ENCODE peak calls at places on chromosome 9, in five cellular contexts. O, B, C, Q and U are unnamed samples.
A peak's percentile ranks its signal among the peaks of the same experiment; 100 is the strongest.

GRCh38 chr9:105466898-105467455 is 19.1 kb downstream of the FSD1L start:
- DNase-seq in C (no peak), B (no peak), O (no peak), Q (no peak), U (no peak)

GRCh38 chr9:27179245-27179870 is 70.3 kb downstream of the TEK start:
- DNase-seq in B (no peak), O (no peak), C (peak; percentile 77), Q (no peak), U (no peak)

GRCh38 chr9:21402387-21403247 is 6.3 kb upstream of the IFNA8 start:
- DNase-seq in B (no peak), O (no peak), Q (no peak), C (no peak), U (no peak)

GRCh38 chr9:94156549-94157407 is 72.5 kb downstream of the PTPDC1 start:
- DNase-seq in C (peak; percentile 69), Q (no peak), O (no peak), B (peak; percentile 56), U (no peak)

GRCh38 chr9:70218767-70219166 is 40.0 kb upstream of the SMC5 start:
- DNase-seq in Q (no peak), O (no peak), B (no peak), C (peak; percentile 6), U (no peak)

GRCh38 chr9:113808391-113809191 is 67.5 kb upstream of the ZNF618 start:
- DNase-seq in O (no peak), C (peak; percentile 77), Q (no peak), B (no peak), U (no peak)

GRCh38 chr9:16413509-16414016 is 456.9 kb downstream of the BNC2 start:
- DNase-seq in O (no peak), B (no peak), Q (no peak), C (peak; percentile 25), U (no peak)

GRCh38 chr9:5453673-5454072 is 3.3 kb downstream of the CD274 start:
- DNase-seq in C (no peak), O (no peak), Q (no peak), B (no peak), U (no peak)

GRCh38 chr9:104091028-104091590 is 3.0 kb upstream of the SMC2 start:
- DNase-seq in C (no peak), Q (no peak), B (no peak), O (no peak), U (no peak)

GRCh38 chr9:121825481-121825830 is 174.0 kb downstream of the DAB2IP start:
- DNase-seq in Q (no peak), C (no peak), O (no peak), B (no peak), U (no peak)

GRCh38 chr9:23538060-23538387 is 288.0 kb downstream of the ELAVL2 start:
- DNase-seq in C (no peak), B (no peak), O (no peak), Q (no peak), U (no peak)

GRCh38 chr9:18379073-18379811 is 94.7 kb upstream of the ADAMTSL1 start:
- DNase-seq in C (peak; percentile 87), Q (no peak), O (no peak), B (no peak), U (no peak)

GRCh38 chr9:130172858-130173461 is 756 bp downstream of the NCS1 start:
- DNase-seq in Q (no peak), C (no peak), B (no peak), O (peak; percentile 15), U (no peak)

GRCh38 chr9:81789751-81790150 is 100.4 kb upstream of the TLE1 start:
- DNase-seq in O (no peak), Q (no peak), B (no peak), C (no peak), U (no peak)

GRCh38 chr9:93660647-93661046 is 84.3 kb downstream of the PHF2 start:
- DNase-seq in O (no peak), B (no peak), Q (no peak), C (no peak), U (no peak)

GRCh38 chr9:101271102-101271501 is 113.7 kb downstream of the BAAT start:
- DNase-seq in B (no peak), Q (no peak), C (no peak), O (no peak), U (no peak)

GRCh38 chr9:126524353-126525077 is 89.2 kb upstream of the LMX1B start:
- DNase-seq in Q (no peak), O (no peak), B (no peak), C (no peak), U (no peak)

GRCh38 chr9:69759478-69760277 is at the start of gene PTAR1:
- DNase-seq in Q (peak; percentile 88), O (peak; percentile 84), C (peak; percentile 83), B (peak; percentile 89), U (peak; percentile 83)

GRCh38 chr9:28909526-28909925 is 1336.2 kb upstream of the C9orf72 start:
- DNase-seq in C (peak; percentile 16), B (no peak), O (no peak), Q (no peak), U (no peak)

GRCh38 chr9:131936929-131937328 is 142.7 kb downstream of the MED27 start:
- DNase-seq in O (no peak), C (no peak), B (no peak), Q (no peak), U (no peak)

GRCh38 chr9:99859395-99859980 is 37.8 kb downstream of the NR4A3 start:
- DNase-seq in O (no peak), B (no peak), Q (no peak), C (peak; percentile 28), U (no peak)

GRCh38 chr9:14560194-14560593 is 133.0 kb downstream of the ZDHHC21 start:
- DNase-seq in B (no peak), O (no peak), Q (no peak), C (no peak), U (no peak)

GRCh38 chr9:87102131-87102530 is 154.8 kb upstream of the GAS1 start:
- DNase-seq in O (no peak), B (no peak), Q (no peak), C (no peak), U (no peak)

GRCh38 chr9:87469833-87470465 is 27.7 kb upstream of the DAPK1 start:
- DNase-seq in Q (no peak), O (no peak), C (no peak), B (no peak), U (no peak)

GRCh38 chr9:73081979-73082657 is 69.5 kb upstream of the ANXA1 start:
- DNase-seq in B (no peak), C (peak; percentile 24), Q (no peak), O (no peak), U (no peak)
- TF ChIP-seq CTCF in B (peak; percentile 22), C (peak; percentile 74), Q (peak; percentile 68), O (peak; percentile 75), U (peak; percentile 90)

GRCh38 chr9:37035472-37036236 is 1.6 kb upstream of the PAX5 start:
- DNase-seq in B (no peak), C (no peak), Q (peak; percentile 52), O (no peak), U (no peak)
- H3K27me3 ChIP-seq in B (peaks cover 10% of the 10 kb centered on the region), C (peaks cover 69% of the 10 kb centered on the region), Q (peaks cover 46% of the 10 kb centered on the region), O (peaks cover 65% of the 10 kb centered on the region), U (peaks cover 100% of the 10 kb centered on the region)

DNA sequence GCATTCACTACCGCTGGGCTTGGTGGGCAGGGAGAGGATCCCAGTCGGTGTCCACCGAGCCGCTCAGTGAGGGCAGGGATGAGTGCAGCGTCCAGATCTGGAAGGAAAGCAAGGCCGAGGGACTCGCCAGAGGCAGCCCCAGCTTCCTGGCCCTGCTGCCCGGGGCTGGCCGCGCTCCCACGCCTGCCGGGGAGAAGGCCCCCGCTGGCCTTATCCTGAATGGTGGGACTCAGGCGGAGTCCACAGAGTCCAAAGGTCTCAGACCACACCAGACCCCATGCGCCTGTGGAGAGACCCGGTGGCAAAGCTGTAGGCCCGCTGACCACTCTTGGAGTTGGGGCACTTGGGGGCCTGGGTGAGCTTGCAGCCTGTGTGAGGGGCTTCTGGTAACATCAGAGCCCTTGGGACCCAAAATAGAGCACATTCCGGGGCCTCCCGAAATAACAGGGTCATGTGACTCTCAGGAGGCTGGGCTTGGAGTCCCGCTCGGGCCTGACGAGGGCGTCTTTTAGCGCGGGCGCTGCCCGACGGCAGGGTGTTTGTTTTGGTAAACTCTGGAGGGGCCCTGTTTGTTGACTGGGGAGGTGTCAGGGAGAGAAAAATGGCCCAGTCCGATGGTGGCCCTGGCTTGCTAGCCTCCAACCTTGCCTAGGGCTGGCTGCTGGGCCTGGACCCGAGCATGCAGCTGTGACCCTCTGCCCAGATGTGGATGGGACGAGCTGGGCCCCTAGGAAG is 2.8 kb downstream of the RXRA start:
- DNase-seq in O (no peak), C (peak; percentile 14), B (no peak), Q (no peak), U (no peak)
- TF ChIP-seq CTCF in O (no peak), C (no peak), B (no peak), Q (no peak), U (no peak)

GRCh38 chr9:979983-980382 is 3.5 kb downstream of the DMRT3 start:
- DNase-seq in C (no peak), Q (no peak), B (no peak), O (no peak), U (no peak)

GRCh38 chr9:978117-978830 is 1.8 kb downstream of the DMRT3 start:
- DNase-seq in O (no peak), C (no peak), B (no peak), Q (no peak), U (no peak)

GRCh38 chr9:980621-981020 is 4.2 kb downstream of the DMRT3 start:
- DNase-seq in O (no peak), B (no peak), C (no peak), Q (no peak), U (no peak)

GRCh38 chr9:982660-983240 is 6.3 kb downstream of the DMRT3 start:
- DNase-seq in Q (no peak), O (no peak), B (no peak), C (no peak), U (no peak)

GRCh38 chr9:981491-981898 is 5.0 kb downstream of the DMRT3 start:
- DNase-seq in Q (no peak), B (no peak), C (no peak), O (no peak), U (no peak)
- H3K27me3 ChIP-seq in Q (peaks cover 35% of the 10 kb centered on the region), B (no peaks in the 10 kb centered on the region), C (peaks cover 38% of the 10 kb centered on the region), O (peaks cover 28% of the 10 kb centered on the region), U (peaks cover 95% of the 10 kb centered on the region)

GRCh38 chr9:4077499-4078102 is 222.3 kb downstream of the GLIS3 start:
- DNase-seq in Q (peak; percentile 42), B (peak; percentile 66), C (peak; percentile 59), O (peak; percentile 4), U (peak; percentile 72)
- TF ChIP-seq CTCF in Q (peak; percentile 64), B (no peak), C (peak; percentile 93), O (no peak), U (peak; percentile 77)

DNA sequence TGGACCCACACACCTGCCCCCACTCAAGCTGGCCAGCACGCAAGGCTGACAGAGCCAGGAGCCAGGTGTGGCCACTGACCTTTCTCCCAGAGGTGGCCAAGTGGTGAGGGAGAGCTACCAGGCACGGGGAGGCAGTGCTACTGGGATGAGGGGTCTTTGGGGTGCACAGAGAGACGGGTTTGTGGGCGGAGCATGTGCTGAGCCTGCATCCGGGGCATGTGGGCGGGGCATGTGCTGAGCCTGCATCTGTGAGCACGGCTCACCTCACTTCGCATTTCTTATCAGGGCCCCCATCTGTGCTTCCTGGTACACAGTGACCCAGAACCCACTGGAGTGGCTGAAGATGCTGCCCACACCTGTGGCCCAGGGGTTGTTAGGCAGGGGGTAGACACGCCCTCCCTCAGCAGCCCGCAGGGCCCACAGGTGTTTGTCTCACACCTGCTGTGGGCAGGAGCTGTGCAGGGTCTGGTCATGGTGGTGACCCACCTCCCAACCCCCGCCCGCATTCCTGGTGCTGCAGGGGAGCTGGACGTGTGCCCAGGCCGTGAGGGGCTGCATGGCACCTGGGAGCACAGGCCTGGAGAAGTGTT is 21.5 kb downstream of the CCDC187 start:
- DNase-seq in B (peak; percentile 67), Q (peak; percentile 59), O (no peak), C (no peak), U (no peak)
- H3K27me3 ChIP-seq in B (no peaks in the 10 kb centered on the region), Q (no peaks in the 10 kb centered on the region), O (no peaks in the 10 kb centered on the region), C (no peaks in the 10 kb centered on the region), U (no peaks in the 10 kb centered on the region)

GRCh38 chr9:106953166-106953565 is 90.2 kb downstream of the ZNF462 start:
- DNase-seq in O (no peak), Q (no peak), C (no peak), B (no peak), U (no peak)
- TF ChIP-seq CTCF in O (no peak), Q (no peak), C (no peak), B (no peak), U (no peak)